ENCODE peak calls at places on chromosomes 4 and X, in five cellular contexts. N is colonic mucosa, C is upper lobe of left lung, H is adipocyte, A is transverse colon. K is an unnamed sample.

GRCh38 chr4:120692964-120693363 is 229.6 kb downstream of the PRDM5 start:
- DNase-seq in A (peak), C (no peak), H (peak), N (peak), K (peak)

GRCh38 chr4:173167793-173168395 is 717 bp upstream of the GALNT7 start:
- DNase-seq in H (peak), N (peak), A (peak), C (peak), K (peak)

GRCh38 chr4:145480257-145480656 is 1.4 kb upstream of the SMAD1 start:
- DNase-seq in C (no peak), H (no peak), A (no peak), N (no peak), K (no peak)

GRCh38 chrX:150694738-150695410 is 1.7 kb downstream of the MTMR1 start:
- DNase-seq in C (no peak), N (no peak), H (no peak), A (no peak), K (no peak)

GRCh38 chrX:109393859-109394258 is 88.0 kb downstream of the GUCY2F start:
- DNase-seq in H (no peak), A (no peak), C (no peak), N (no peak), K (peak)

GRCh38 chr4:20017439-20017838 is 234.3 kb upstream of the SLIT2 start:
- DNase-seq in H (no peak), C (no peak), N (no peak), A (no peak), K (no peak)

GRCh38 chr4:61521451-61521850 is 321.3 kb downstream of the ADGRL3 start:
- DNase-seq in H (no peak), N (no peak), A (no peak), C (no peak), K (peak)

GRCh38 chr4:85837334-85837733 is 362.4 kb downstream of the ARHGAP24 start:
- DNase-seq in N (no peak), H (peak), A (no peak), C (no peak), K (no peak)

GRCh38 chrX:82757614-82758013 is 750.5 kb upstream of the POU3F4 start:
- DNase-seq in A (no peak), C (no peak), N (no peak), H (no peak), K (peak)

GRCh38 chr4:81198151-81198550 is 16.9 kb downstream of the PRKG2 start:
- DNase-seq in A (no peak), H (no peak), C (peak), N (no peak), K (no peak)

GRCh38 chr4:187209921-187210613 is 486.4 kb upstream of the FAT1 start:
- DNase-seq in H (peak), N (no peak), C (no peak), A (no peak), K (peak)

GRCh38 chrX:21645437-21646220 is 12.5 kb downstream of the KLHL34 start:
- DNase-seq in N (no peak), H (no peak), C (no peak), A (no peak), K (no peak)

GRCh38 chrX:65723706-65724105 is 56.3 kb downstream of the MSN start:
- DNase-seq in H (peak), C (no peak), N (no peak), A (no peak), K (no peak)

GRCh38 chr4:77695769-77696168 is 90.1 kb downstream of the CXCL13 start:
- DNase-seq in N (no peak), C (no peak), H (peak), A (no peak), K (peak)

GRCh38 chr4:99606716-99607115 is 32.1 kb downstream of the MTTP start:
- DNase-seq in N (no peak), A (no peak), H (no peak), C (no peak), K (no peak)
- H3K4me3 ChIP-seq in N (no peak), A (no peak), H (no peak), C (no peak), K (no peak)

GRCh38 chrX:11447418-11447817 is 154.2 kb downstream of the AMELX start:
- DNase-seq in A (no peak), H (no peak), N (no peak), C (no peak), K (no peak)

GRCh38 chrX:11446331-11446730 is 153.1 kb downstream of the AMELX start:
- DNase-seq in N (no peak), H (peak), A (no peak), C (no peak), K (no peak)

GRCh38 chrX:11445540-11445939 is 152.3 kb downstream of the AMELX start:
- DNase-seq in A (no peak), N (no peak), C (no peak), H (no peak), K (no peak)

GRCh38 chrX:11449613-11450012 is 156.4 kb downstream of the AMELX start:
- DNase-seq in H (no peak), A (no peak), N (no peak), C (no peak), K (peak)

DNA sequence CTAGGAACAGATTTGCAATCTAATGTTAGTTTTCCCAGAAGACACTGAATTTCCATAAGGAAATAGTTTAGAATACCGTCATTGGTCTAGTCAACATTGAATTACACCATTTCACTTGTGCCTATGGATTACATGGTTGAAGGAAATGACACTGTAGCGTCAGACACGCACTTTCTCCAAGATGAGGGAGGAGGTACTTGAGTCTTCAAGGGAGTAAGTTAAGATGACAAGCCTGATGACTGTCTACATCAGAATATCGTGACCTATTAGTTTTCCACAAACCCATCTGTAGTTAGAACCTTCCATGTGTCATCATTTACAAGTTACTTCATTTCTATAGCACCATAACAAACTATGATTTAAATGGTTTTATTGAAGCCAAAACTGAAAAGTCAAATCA is 153.7 kb downstream of the AMELX start:
- DNase-seq in N (no peak), H (no peak), A (no peak), C (no peak), K (no peak)
- H3K4me3 ChIP-seq in N (no peak), H (no peak), A (no peak), C (no peak), K (no peak)

GRCh38 chrX:47651043-47651905 is 911 bp upstream of the ELK1 start:
- DNase-seq in H (no peak), N (no peak), C (no peak), A (no peak), K (no peak)
- H3K4me3 ChIP-seq in H (peak), N (peak), C (peak), A (peak), K (peak)

GRCh38 chr4:23305026-23305425 is 584.8 kb downstream of the PPARGC1A start:
- DNase-seq in N (no peak), A (no peak), C (no peak), H (no peak), K (peak)
- H3K4me3 ChIP-seq in N (no peak), A (no peak), C (no peak), H (peak), K (no peak)

DNA sequence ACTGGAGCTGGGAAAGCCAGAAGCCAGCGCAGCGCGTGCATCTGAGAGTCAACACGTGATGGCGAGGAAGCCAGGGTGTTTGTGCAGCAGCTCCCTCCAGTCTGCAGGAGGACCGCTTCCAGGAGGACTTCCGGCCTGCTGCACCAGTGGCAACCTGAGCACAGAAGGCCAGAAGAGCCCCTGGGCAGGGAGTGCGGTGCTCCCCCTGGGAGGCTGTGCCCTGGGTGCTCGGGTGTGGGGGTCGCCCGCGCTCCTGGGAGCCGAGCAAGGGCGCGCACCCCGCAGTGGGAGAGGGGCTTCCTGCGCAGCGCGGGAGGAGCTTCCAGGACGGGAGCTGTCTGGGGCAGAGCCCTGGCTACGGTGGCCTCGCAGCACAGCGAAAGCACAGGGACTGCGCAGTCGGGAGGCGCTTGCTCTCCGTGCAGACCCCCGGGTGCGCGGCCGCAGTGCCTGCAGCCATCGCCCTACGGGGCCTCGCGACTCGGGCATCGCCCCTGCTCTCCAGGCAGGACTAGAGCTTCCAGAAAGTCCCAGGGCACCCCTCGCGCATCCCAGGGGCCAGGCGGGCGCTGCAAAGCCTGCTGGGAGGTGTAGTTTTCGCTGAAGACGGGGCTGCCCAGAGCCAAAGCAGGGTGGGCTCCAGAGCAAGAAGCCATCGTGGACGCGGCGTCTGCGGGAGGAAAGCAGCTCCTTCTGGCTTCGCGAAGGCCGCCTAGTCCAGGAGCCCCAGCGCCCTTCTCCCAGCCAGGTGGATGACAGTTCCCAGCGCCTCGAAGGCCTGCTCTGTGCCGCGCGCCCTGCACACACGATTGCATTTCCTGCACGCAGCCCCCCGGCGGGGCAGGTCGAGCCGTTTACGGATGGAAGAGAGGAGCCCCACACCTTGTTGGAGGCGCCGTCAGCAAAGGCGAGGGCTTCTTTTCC is 24.1 kb upstream of the WFS1 start:
- DNase-seq in C (no peak), A (no peak), N (no peak), H (no peak), K (no peak)
- H3K4me3 ChIP-seq in C (peak), A (no peak), N (no peak), H (peak), K (no peak)

GRCh38 chr4:151302432-151302831 is 23.0 kb downstream of the SH3D19 start:
- DNase-seq in N (no peak), C (no peak), H (no peak), A (no peak), K (no peak)

GRCh38 chr4:151296227-151296626 is 19.3 kb downstream of the PRSS48 start:
- DNase-seq in N (no peak), H (no peak), C (no peak), A (no peak), K (no peak)

GRCh38 chr4:151294833-151295496 is 18.0 kb downstream of the PRSS48 start:
- DNase-seq in C (no peak), N (peak), H (no peak), A (peak), K (no peak)

GRCh38 chr4:151292038-151292437 is 15.1 kb downstream of the PRSS48 start:
- DNase-seq in H (no peak), C (no peak), A (no peak), N (no peak), K (no peak)

DNA sequence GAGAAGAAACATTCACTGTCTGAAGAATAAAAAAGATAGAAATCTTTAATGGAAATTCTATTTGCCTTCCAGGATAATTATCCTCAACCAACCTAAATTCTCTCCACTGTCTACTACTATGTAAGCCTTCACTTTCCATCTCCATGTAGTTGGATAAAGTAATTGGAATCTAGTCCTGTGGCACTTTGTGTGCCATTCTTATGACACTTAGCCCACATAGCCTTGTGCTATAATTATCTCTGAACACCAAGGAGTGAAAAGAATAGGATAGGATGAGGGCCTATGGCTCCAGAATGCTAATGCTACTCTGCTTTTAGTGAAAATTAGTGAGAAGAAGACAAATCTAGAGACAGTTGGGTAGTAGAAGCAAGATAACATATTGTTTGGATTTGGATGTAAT is 20.2 kb downstream of the PRSS48 start:
- DNase-seq in C (no peak), H (no peak), N (no peak), A (no peak), K (no peak)
- H3K4me3 ChIP-seq in C (no peak), H (no peak), N (no peak), A (no peak), K (no peak)

K was measured in bronchial epithelial cell.